ENCODE peak calls at places on chromosomes 13 and 19, in five cellular contexts. U is NCI-H187 treated with DMSO at 0.1 percent for 48 hours, K is tibial artery, Y is NCI-H510A treated with DMSO at 0.1 percent for 48 hours, O is T1000. Q is an unnamed sample.

GRCh38 chr13:41700790-41701310 is 243.5 kb downstream of the RGCC start:
- DNase-seq in U (no peak), Y (no peak), K (no peak), O (no peak), Q (peak)

GRCh38 chr13:37878496-37878895 is 8.9 kb upstream of the TRPC4 start:
- DNase-seq in U (no peak), K (no peak), Y (no peak), O (no peak), Q (no peak)

GRCh38 chr19:38049105-38049649 is 142.2 kb downstream of the SIPA1L3 start:
- DNase-seq in O (no peak), U (no peak), Y (no peak), K (no peak), Q (no peak)

GRCh38 chr19:2485428-2485827 is 9.5 kb downstream of the GADD45B start:
- DNase-seq in O (no peak), U (no peak), Y (no peak), K (no peak), Q (no peak)

GRCh38 chr19:13001502-13002388 is 6.5 kb downstream of the NFIX start:
- DNase-seq in Y (no peak), K (peak), O (no peak), U (no peak), Q (no peak)

GRCh38 chr13:27704681-27705080 is 83.0 kb downstream of the POLR1D start:
- DNase-seq in K (no peak), Y (no peak), O (no peak), U (no peak), Q (no peak)

GRCh38 chr19:53545271-53546065 is 7.5 kb downstream of the ZNF331 start:
- DNase-seq in O (peak), Y (no peak), K (no peak), U (no peak), Q (peak)

GRCh38 chr13:98214008-98214643 is 37.1 kb upstream of the RNF113B start:
- DNase-seq in U (no peak), Y (no peak), K (no peak), O (no peak), Q (no peak)

GRCh38 chr19:18865973-18866799 is 29.8 kb downstream of the CERS1 start:
- DNase-seq in Y (peak), K (no peak), O (peak), U (no peak), Q (no peak)

GRCh38 chr13:59890064-59890463 is 273.7 kb downstream of the DIAPH3 start:
- DNase-seq in Y (no peak), K (no peak), O (no peak), U (no peak), Q (no peak)

GRCh38 chr19:8306235-8307054 is 1.7 kb downstream of the CD320 start:
- DNase-seq in O (no peak), U (no peak), Y (no peak), K (no peak), Q (no peak)

GRCh38 chr13:93882086-93882651 is 597.3 kb downstream of the DCT start:
- DNase-seq in Y (no peak), K (no peak), O (no peak), U (no peak), Q (no peak)

Q was measured in DMS79 treated with DMSO at 0.1 percent for 48 hours.